ENCODE peak calls at places on chromosomes 16 and 17, in four cellular contexts. J is tibial nerve, M is substantia nigra, T is nephron progenitor cell. X is an unnamed sample.

GRCh38 chr16:69166946-69167930 is 19.7 kb upstream of the SNTB2 start:
- DNase-seq in J (no peak), M (no peak), T (no peak), X (no peak)

GRCh38 chr17:68360198-68360597 is 68.9 kb downstream of the ARSG start:
- DNase-seq in J (no peak), M (no peak), T (no peak), X (no peak)

GRCh38 chr16:4994719-4995434 is 36.7 kb downstream of the SEC14L5 start:
- DNase-seq in J (no peak), M (peak; percentile 65), T (no peak), X (no peak)

GRCh38 chr17:49899588-49899987 is 51.7 kb upstream of the TAC4 start:
- DNase-seq in J (no peak), M (no peak), T (no peak), X (no peak)

GRCh38 chr17:71114911-71115668 is 945.8 kb downstream of the KCNJ2 start:
- DNase-seq in J (no peak), M (no peak), T (no peak), X (no peak)

GRCh38 chr16:2933136-2933535 is 21.4 kb downstream of the FLYWCH1 start:
- DNase-seq in J (no peak), M (no peak), T (no peak), X (no peak)

GRCh38 chr16:180921-181667 is 835 bp downstream of the HBQ1 start:
- DNase-seq in J (peak; percentile 50), M (peak; percentile 40), T (peak; percentile 90), X (no peak)

GRCh38 chr16:66304961-66305360 is 61.5 kb upstream of the CDH5 start:
- DNase-seq in J (no peak), M (no peak), T (no peak), X (no peak)

GRCh38 chr16:1696863-1697262 is 9.1 kb upstream of the MAPK8IP3 start:
- DNase-seq in J (no peak), M (no peak), T (no peak), X (no peak)

GRCh38 chr16:55512941-55513340 is 4.1 kb downstream of the LPCAT2 start:
- DNase-seq in J (no peak), M (no peak), T (no peak), X (no peak)

GRCh38 chr16:3612510-3613466 is 1.4 kb upstream of the SLX4 start:
- DNase-seq in J (no peak), M (no peak), T (no peak), X (no peak)

GRCh38 chr16:79013004-79013403 is 587.5 kb downstream of the MAF start:
- DNase-seq in J (no peak), M (no peak), T (no peak), X (no peak)

GRCh38 chr17:2054740-2055493 is at the start of gene HIC1:
- DNase-seq in J (peak; percentile 71), M (peak; percentile 60), T (peak; percentile 82), X (no peak)

GRCh38 chr16:50841081-50841886 is 99.4 kb downstream of the CYLD start:
- DNase-seq in J (no peak), M (no peak), T (no peak), X (peak; percentile 38)

GRCh38 chr17:47404006-47404405 is 80.3 kb downstream of the EFCAB13 start:
- DNase-seq in J (no peak), M (no peak), T (no peak), X (no peak)

GRCh38 chr17:75457047-75457654 is 716 bp downstream of the TMEM94 start:
- DNase-seq in J (no peak), M (peak; percentile 27), T (peak; percentile 45), X (no peak)

GRCh38 chr16:81369888-81370504 is 55.2 kb downstream of the GAN start:
- DNase-seq in J (no peak), M (no peak), T (no peak), X (no peak)

GRCh38 chr17:66952031-66952524 is 12.4 kb upstream of the CACNG4 start:
- DNase-seq in J (no peak), M (no peak), T (no peak), X (no peak)

GRCh38 chr17:61502292-61502691 is 50.1 kb downstream of the TBX4 start:
- DNase-seq in J (no peak), M (no peak), T (no peak), X (no peak)

GRCh38 chr17:41632482-41633105 is 8.2 kb upstream of the KRT17 start:
- DNase-seq in J (no peak), M (no peak), T (no peak), X (no peak)

GRCh38 chr17:73865825-73866224 is 221.6 kb upstream of the SDK2 start:
- DNase-seq in J (no peak), M (no peak), T (no peak), X (no peak)

GRCh38 chr17:41654134-41654907 is 29.9 kb upstream of the KRT17 start:
- DNase-seq in J (no peak), M (no peak), T (no peak), X (no peak)

GRCh38 chr16:2698996-2699750 is 16.9 kb downstream of the KCTD5 start:
- DNase-seq in J (no peak), M (no peak), T (no peak), X (no peak)

GRCh38 chr16:4232541-4233386 is 9.1 kb downstream of the SRL start:
- DNase-seq in J (no peak), M (no peak), T (no peak), X (no peak)

GRCh38 chr16:3223913-3224515 is 10.9 kb downstream of the ZNF200 start:
- DNase-seq in J (no peak), M (no peak), T (no peak), X (no peak)